ENCODE peak calls at places on chromosomes 7 and 10, in six cellular contexts. L is tibial nerve; G is K562; D is CD8-positive, alpha-beta T cell; J is transverse colon; Q is BE2C. Z is an unnamed sample.
A peak's percentile ranks its signal among the peaks of the same experiment; 100 is the strongest.

GRCh38 chr10:45441239-45441638 is 67.2 kb downstream of the ALOX5 start:
- DNase-seq in Q (no peak), J (no peak), D (no peak), L (no peak), G (no peak), Z (no peak)

GRCh38 chr7:98745722-98746318 is 124.0 kb downstream of the TMEM130 start:
- DNase-seq in Q (peak; percentile 81), D (peak; percentile 77), G (peak; percentile 84), L (peak; percentile 9), J (peak; percentile 79), Z (peak; percentile 62)

GRCh38 chr7:140058517-140058916 is 4.2 kb downstream of the PARP12 start:
- DNase-seq in J (no peak), Q (no peak), L (no peak), D (no peak), G (no peak), Z (no peak)

GRCh38 chr7:33698692-33699128 is 206.6 kb upstream of the BMPER start:
- DNase-seq in D (no peak), J (peak; percentile 16), L (peak; percentile 3), G (no peak), Q (no peak), Z (no peak)

GRCh38 chr10:94131885-94132284 is 138.2 kb downstream of the PLCE1 start:
- DNase-seq in D (no peak), J (no peak), L (no peak), Q (no peak), G (no peak), Z (no peak)

GRCh38 chr10:56653289-56653688 is 292.2 kb upstream of the ZWINT start:
- DNase-seq in J (no peak), D (no peak), G (no peak), Q (no peak), L (no peak), Z (no peak)

GRCh38 chr10:99698504-99699080 is 33.3 kb downstream of the COX15 start:
- DNase-seq in D (no peak), Q (no peak), J (no peak), L (no peak), G (no peak), Z (no peak)

GRCh38 chr10:63530409-63530808 is 9.2 kb downstream of the REEP3 start:
- DNase-seq in D (no peak), Q (no peak), G (no peak), J (no peak), L (no peak), Z (no peak)

GRCh38 chr7:130490287-130490686 is 1.6 kb upstream of the MEST start:
- DNase-seq in G (no peak), L (no peak), J (no peak), D (no peak), Q (no peak), Z (no peak)

GRCh38 chr7:43872401-43873165 is 3.3 kb upstream of the MRPS24 start:
- DNase-seq in D (no peak), L (peak; percentile 67), G (peak; percentile 55), J (peak; percentile 63), Q (no peak), Z (no peak)

GRCh38 chr10:3623746-3624145 is 161.3 kb downstream of the KLF6 start:
- DNase-seq in J (no peak), Q (no peak), G (no peak), L (no peak), D (no peak), Z (no peak)

GRCh38 chr10:128571071-128571470 is 444.8 kb upstream of the MKI67 start:
- DNase-seq in L (no peak), D (no peak), J (no peak), G (no peak), Q (no peak), Z (no peak)

GRCh38 chr10:126686271-126686670 is 15.8 kb upstream of the C10orf90 start:
- DNase-seq in L (no peak), Q (no peak), G (no peak), J (no peak), D (no peak), Z (no peak)

GRCh38 chr10:4885142-4885541 is 59.1 kb downstream of the AKR1E2 start:
- DNase-seq in G (no peak), Q (no peak), J (no peak), D (no peak), L (no peak), Z (no peak)

GRCh38 chr10:51001587-51001986 is 72.7 kb upstream of the PRKG1 start:
- DNase-seq in L (peak; percentile 45), D (no peak), Q (no peak), G (peak; percentile 32), J (no peak), Z (no peak)

GRCh38 chr7:116706668-116707126 is 34.7 kb downstream of the MET start:
- DNase-seq in D (no peak), L (no peak), G (no peak), J (no peak), Q (no peak), Z (no peak)

GRCh38 chr10:28396317-28396716 is 93.5 kb upstream of the MPP7 start:
- DNase-seq in J (no peak), G (no peak), L (no peak), D (no peak), Q (no peak), Z (no peak)

GRCh38 chr10:96271017-96271815 is at the start of gene BLNK:
- DNase-seq in J (peak; percentile 86), L (peak; percentile 77), Q (no peak), D (no peak), G (no peak), Z (no peak)

GRCh38 chr7:30633223-30633622 is 38.5 kb downstream of the GARS1 start:
- DNase-seq in Q (no peak), D (no peak), J (no peak), L (no peak), G (no peak), Z (no peak)

GRCh38 chr7:99036531-99037175 is 107.3 kb downstream of the SMURF1 start:
- DNase-seq in D (no peak), J (no peak), G (peak; percentile 35), Q (peak; percentile 49), L (peak; percentile 39), Z (no peak)

GRCh38 chr7:107353701-107354100 is 116.2 kb upstream of the GPR22 start:
- DNase-seq in G (no peak), J (no peak), Q (no peak), L (no peak), D (no peak), Z (no peak)

GRCh38 chr7:87000344-87000743 is 59.1 kb downstream of the ELAPOR2 start:
- DNase-seq in G (no peak), D (no peak), L (no peak), Q (no peak), J (no peak), Z (no peak)

GRCh38 chr10:45373783-45374450 is at the start of gene ALOX5:
- DNase-seq in L (no peak), G (peak; percentile 89), D (peak; percentile 33), Q (peak; percentile 60), J (peak; percentile 79), Z (peak; percentile 87)

GRCh38 chr7:138867744-138868143 is 69.7 kb upstream of the ATP6V0A4 start:
- DNase-seq in G (no peak), L (no peak), Q (no peak), J (no peak), D (no peak), Z (no peak)

DNA sequence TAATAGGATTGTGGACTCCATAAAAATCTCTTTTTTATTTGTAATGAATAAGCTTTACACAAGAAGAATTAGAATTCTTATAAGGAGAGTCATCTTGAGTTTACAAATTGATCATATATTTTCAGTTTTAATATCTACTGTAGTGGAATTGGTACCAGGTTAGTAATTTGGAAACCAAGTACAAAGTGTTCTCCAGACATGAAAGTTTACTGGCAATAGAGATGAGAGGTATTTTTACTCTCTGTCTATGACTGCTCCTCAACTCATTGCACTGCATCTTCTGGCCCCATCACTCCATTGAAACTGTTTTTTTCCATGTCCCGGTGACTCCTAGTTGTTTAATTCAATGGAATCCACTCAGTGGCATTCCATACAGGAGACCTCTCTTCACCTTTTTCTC is 164.5 kb upstream of the SMIM30 start:
- DNase-seq in D (no peak), G (no peak), L (no peak), Q (no peak), J (no peak), Z (no peak)
- H3K4me1 ChIP-seq in D (no peaks in the 10 kb centered on the region), G (no peaks in the 10 kb centered on the region), L (no peaks in the 10 kb centered on the region), Q (no peaks in the 10 kb centered on the region), J (no peaks in the 10 kb centered on the region), Z (no peaks in the 10 kb centered on the region)

DNA sequence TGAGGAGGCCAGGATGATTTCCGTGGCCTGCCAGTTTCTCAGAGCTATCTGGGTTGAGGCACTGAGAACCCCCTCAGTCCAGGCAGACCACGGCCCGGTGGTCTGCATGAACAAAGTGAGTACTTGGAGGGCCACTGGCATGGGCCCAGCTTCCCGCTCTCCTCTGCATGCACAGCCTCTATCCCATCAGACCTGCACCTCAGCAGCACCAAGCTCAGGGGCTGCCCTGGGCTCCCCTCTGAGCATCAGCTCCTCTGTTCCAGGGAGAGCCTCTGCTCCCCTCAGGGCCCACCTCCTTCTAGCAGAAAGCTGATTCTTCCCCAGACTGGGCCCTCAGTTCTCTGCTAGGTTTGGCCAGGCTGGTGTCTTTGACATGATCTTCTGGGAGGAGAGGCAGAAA is 469.9 kb downstream of the DNAJB6 start:
- DNase-seq in G (no peak), L (no peak), J (no peak), Q (no peak), D (no peak), Z (no peak)
- H3K9me3 ChIP-seq in G (no peaks in the 10 kb centered on the region), L (peaks cover 43% of the 10 kb centered on the region), J (no peaks in the 10 kb centered on the region), Q (peaks cover 3% of the 10 kb centered on the region), D (no peaks in the 10 kb centered on the region), Z (no peaks in the 10 kb centered on the region)

GRCh38 chr10:84522612-84523462 is 194.4 kb downstream of the CCSER2 start:
- DNase-seq in Q (no peak), J (no peak), L (no peak), G (no peak), D (no peak), Z (no peak)
- TF ChIP-seq CTCF in Q (no peak), J (no peak), L (no peak), G (no peak), D (no peak), Z (no peak)

DNA sequence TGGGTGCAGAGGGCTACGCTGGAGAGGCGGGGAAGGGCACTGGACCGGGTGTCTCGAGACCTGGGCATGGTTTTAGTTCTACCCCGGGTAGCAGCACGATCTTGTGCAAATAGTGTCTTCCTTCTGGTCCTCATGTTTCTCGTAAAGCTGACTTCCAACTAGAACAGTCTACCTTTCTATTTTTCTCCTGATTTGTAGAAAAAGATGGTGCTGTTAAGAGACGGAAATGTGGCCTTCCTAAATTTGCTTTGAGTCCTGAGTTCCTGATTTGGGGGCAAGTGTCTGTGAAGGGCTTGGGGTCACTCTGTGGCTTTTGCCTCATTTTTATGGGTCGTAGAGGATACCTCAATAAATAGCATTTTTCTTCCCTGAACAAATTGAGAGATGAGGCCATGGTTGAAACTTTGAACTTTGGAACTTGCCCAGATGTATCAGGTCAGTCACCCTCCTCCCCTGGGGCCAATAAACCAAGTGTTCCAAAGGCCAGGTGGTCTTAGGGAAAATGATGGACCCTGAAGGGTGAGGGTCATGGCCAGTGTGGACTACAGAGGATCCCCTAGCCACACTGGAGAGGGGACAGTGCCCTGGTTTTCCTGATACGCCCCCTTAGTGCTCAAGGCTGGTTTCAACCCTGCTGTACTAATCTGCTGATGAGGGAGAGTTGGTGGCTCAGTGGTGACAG is 45.2 kb downstream of the GRK5 start:
- DNase-seq in D (no peak), L (no peak), Q (no peak), J (no peak), G (no peak), Z (no peak)
- H3K4me1 ChIP-seq in D (no peaks in the 10 kb centered on the region), L (peaks cover 59% of the 10 kb centered on the region), Q (no peaks in the 10 kb centered on the region), J (peaks cover 39% of the 10 kb centered on the region), G (peaks cover 52% of the 10 kb centered on the region), Z (peaks cover 84% of the 10 kb centered on the region)

Z was measured in upper lobe of left lung.